ENCODE peak calls at places on chromosomes 11 and 22, in five cellular contexts. V is upper lobe of left lung, T is bronchial epithelial cell, E is pancreas, Y is IMR-90. R is an unnamed sample.

GRCh38 chr11:35029979-35030378 is 109.0 kb upstream of the CD44 start:
- DNase-seq in V (no peak), T (peak), E (no peak), Y (peak), R (no peak)

GRCh38 chr11:107929611-107930200 is 1.5 kb downstream of the RAB39A start:
- DNase-seq in V (no peak), T (no peak), E (no peak), Y (no peak), R (no peak)

GRCh38 chr11:78551066-78551465 is 23.6 kb downstream of the NARS2 start:
- DNase-seq in V (no peak), T (no peak), E (no peak), Y (no peak), R (no peak)

GRCh38 chr11:9787981-9788521 is 124.2 kb downstream of the SWAP70 start:
- DNase-seq in V (no peak), T (no peak), E (no peak), Y (peak), R (no peak)

GRCh38 chr11:120027546-120028180 is 110.2 kb downstream of the TRIM29 start:
- DNase-seq in V (no peak), T (no peak), E (no peak), Y (no peak), R (peak)

GRCh38 chr11:64990222-64990918 is 6.4 kb downstream of the BATF2 start:
- DNase-seq in V (no peak), T (no peak), E (no peak), Y (no peak), R (no peak)

GRCh38 chr11:62574363-62575057 is 819 bp upstream of the EEF1G start:
- DNase-seq in V (peak), T (no peak), E (peak), Y (peak), R (no peak)

GRCh38 chr11:126628790-126629621 is 273.5 kb downstream of the ST3GAL4 start:
- DNase-seq in V (no peak), T (no peak), E (no peak), Y (peak), R (no peak)

GRCh38 chr11:127843483-127844396 is 743.6 kb downstream of the ETS1 start:
- DNase-seq in V (no peak), T (peak), E (peak), Y (peak), R (peak)

GRCh38 chr11:35065566-35065965 is 73.4 kb upstream of the CD44 start:
- DNase-seq in V (no peak), T (no peak), E (no peak), Y (peak), R (no peak)

GRCh38 chr22:30195245-30196140 is 51.1 kb downstream of the LIF start:
- DNase-seq in V (no peak), T (peak), E (no peak), Y (peak), R (no peak)

GRCh38 chr22:39308614-39309363 is 10.6 kb downstream of the RPL3 start:
- DNase-seq in V (peak), T (peak), E (peak), Y (peak), R (no peak)

GRCh38 chr11:48020092-48020755 is 39.9 kb downstream of the PTPRJ start:
- DNase-seq in V (no peak), T (peak), E (no peak), Y (no peak), R (no peak)

GRCh38 chr11:47980093-47980906 is at the start of gene PTPRJ:
- DNase-seq in V (peak), T (no peak), E (peak), Y (peak), R (peak)

GRCh38 chr11:12897867-12898266 is 111.2 kb upstream of the RASSF10 start:
- DNase-seq in V (no peak), T (no peak), E (no peak), Y (no peak), R (no peak)

GRCh38 chr22:41482319-41482935 is 13.5 kb downstream of the ACO2 start:
- DNase-seq in V (no peak), T (no peak), E (no peak), Y (peak), R (no peak)

GRCh38 chr22:29149841-29150555 is 55.7 kb upstream of the EMID1 start:
- DNase-seq in V (no peak), T (no peak), E (no peak), Y (no peak), R (no peak)

GRCh38 chr11:1392111-1392510 is 2.4 kb downstream of the BRSK2 start:
- DNase-seq in V (no peak), T (no peak), E (peak), Y (no peak), R (no peak)

GRCh38 chr11:88288560-88288959 is 49.0 kb downstream of the CTSC start:
- DNase-seq in V (no peak), T (peak), E (no peak), Y (peak), R (no peak)

DNA sequence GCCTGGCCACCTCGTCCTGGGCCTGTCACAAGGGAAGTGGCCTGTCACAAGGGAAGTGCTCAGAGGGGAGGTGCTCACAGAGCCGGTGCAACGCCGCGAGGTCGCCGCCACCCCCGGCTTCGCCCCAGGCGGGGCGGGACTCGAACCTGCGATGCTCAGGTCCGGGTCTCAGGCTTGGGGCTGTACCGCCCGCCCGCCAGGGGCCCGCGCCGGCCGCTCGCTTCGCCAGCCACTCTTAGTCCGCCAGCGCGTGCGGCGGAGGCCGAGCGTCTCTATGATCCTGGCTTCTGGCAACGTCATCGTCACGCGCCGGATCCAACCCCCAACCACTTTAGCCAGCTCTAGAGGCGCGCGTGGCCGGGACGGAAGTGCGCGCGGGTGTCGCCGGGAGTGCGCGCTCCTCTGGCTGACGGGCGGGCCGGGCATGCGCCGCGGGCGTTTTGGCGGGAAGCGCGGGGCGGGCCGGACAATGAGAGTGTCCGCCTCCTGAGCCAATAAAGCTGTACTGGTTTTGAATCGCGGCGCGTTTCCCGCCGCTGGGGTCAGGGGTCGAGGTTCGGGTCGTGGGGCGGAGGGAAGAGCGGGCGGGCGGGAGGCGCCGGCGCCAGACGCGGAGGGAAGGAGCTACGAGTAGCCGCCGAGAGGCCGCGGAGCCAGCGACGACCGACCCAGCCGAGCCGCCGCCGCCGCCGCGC is at the start of gene TRMT2A:
- DNase-seq in V (peak), T (peak), E (peak), Y (peak), R (peak)
- TF ChIP-seq CTCF in V (no peak), T (peak), E (peak), Y (peak), R (peak)

GRCh38 chr11:96472085-96472484 is 82.3 kb downstream of the JRKL start:
- DNase-seq in V (no peak), T (no peak), E (no peak), Y (no peak), R (no peak)
- TF ChIP-seq CTCF in V (no peak), T (peak), E (no peak), Y (no peak), R (no peak)

GRCh38 chr11:68401856-68402255 is 58.7 kb upstream of the PPP6R3 start:
- DNase-seq in V (no peak), T (no peak), E (no peak), Y (no peak), R (no peak)

GRCh38 chr11:68399916-68400315 is 60.6 kb upstream of the PPP6R3 start:
- DNase-seq in V (peak), T (no peak), E (no peak), Y (no peak), R (no peak)

GRCh38 chr11:68403424-68403823 is 57.1 kb upstream of the PPP6R3 start:
- DNase-seq in V (peak), T (no peak), E (no peak), Y (no peak), R (no peak)

GRCh38 chr11:68403831-68404230 is 56.7 kb upstream of the PPP6R3 start:
- DNase-seq in V (peak), T (no peak), E (no peak), Y (no peak), R (no peak)

GRCh38 chr11:68402355-68403031 is 58.1 kb upstream of the PPP6R3 start:
- DNase-seq in V (no peak), T (no peak), E (no peak), Y (no peak), R (no peak)
- TF ChIP-seq CTCF in V (no peak), T (no peak), E (no peak), Y (no peak), R (no peak)

GRCh38 chr11:17721242-17721999 is 2.0 kb downstream of the MYOD1 start:
- DNase-seq in V (peak), T (no peak), E (no peak), Y (no peak), R (no peak)

GRCh38 chr11:17719028-17719939 is at the start of gene MYOD1:
- DNase-seq in V (peak), T (no peak), E (no peak), Y (no peak), R (no peak)

GRCh38 chr11:17718510-17718962 is 835 bp upstream of the MYOD1 start:
- DNase-seq in V (no peak), T (no peak), E (no peak), Y (no peak), R (no peak)

GRCh38 chr11:17720796-17721171 is 1.4 kb downstream of the MYOD1 start:
- DNase-seq in V (peak), T (no peak), E (no peak), Y (no peak), R (no peak)

GRCh38 chr11:17719940-17720795 is 797 bp downstream of the MYOD1 start:
- DNase-seq in V (peak), T (no peak), E (no peak), Y (no peak), R (no peak)
- TF ChIP-seq CTCF in V (no peak), T (peak), E (no peak), Y (peak), R (peak)

DNA sequence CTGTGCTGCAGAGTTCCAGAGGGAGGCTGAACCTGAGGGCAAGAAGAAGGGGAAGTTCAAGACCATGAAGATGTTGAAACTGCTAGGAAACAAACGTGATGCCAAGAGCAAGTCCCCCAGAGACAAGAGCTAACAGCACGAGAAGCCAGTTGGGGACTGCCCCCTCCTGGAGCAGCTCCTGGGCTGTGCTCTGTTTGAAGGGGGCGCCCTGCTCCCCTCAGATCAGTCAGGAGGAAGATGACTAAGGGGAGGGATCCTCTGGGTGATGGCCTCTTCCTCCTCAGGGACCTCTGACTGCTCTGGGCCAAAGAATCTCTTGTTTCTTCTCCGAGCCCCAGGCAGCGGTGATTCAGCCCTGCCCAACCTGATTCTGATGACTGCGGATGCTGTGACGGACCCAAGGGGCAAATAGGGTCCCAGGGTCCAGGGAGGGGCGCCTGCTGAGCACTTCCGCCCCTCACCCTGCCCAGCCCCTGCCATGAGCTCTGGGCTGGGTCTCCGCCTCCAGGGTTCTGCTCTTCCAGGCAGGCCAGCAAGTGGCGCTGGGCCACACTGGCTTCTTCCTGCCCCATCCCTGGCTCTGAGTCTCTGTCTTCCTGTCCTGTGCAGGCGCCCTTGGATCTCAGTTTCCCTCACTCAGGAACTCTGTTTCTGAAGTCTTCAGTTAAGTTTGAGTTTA is 12.6 kb downstream of the C22orf23 start:
- DNase-seq in V (no peak), T (no peak), E (no peak), Y (no peak), R (no peak)
- TF ChIP-seq CTCF in V (no peak), T (no peak), E (no peak), Y (no peak), R (no peak)

GRCh38 chr11:8786933-8787332 is 104.3 kb downstream of the RPL27A start:
- DNase-seq in V (no peak), T (no peak), E (no peak), Y (no peak), R (no peak)
- TF ChIP-seq CTCF in V (peak), T (peak), E (no peak), Y (peak), R (peak)